ENCODE peak calls at places on chromosomes 13 and 19, in six cellular contexts. O, C, W, P, X and G are unnamed samples.

GRCh38 chr19:19321143-19321577 is 531 bp downstream of the MAU2 start:
- DNase-seq in C (no peak), X (no peak), P (peak), O (no peak), W (peak), G (no peak)

GRCh38 chr19:43883864-43884263 is 51.2 kb downstream of the ZNF45 start:
- DNase-seq in X (no peak), W (no peak), P (no peak), C (no peak), O (no peak), G (no peak)

GRCh38 chr13:58542530-58542929 is 911.0 kb downstream of the PCDH17 start:
- DNase-seq in O (no peak), P (no peak), C (no peak), W (no peak), X (no peak), G (no peak)

GRCh38 chr13:28716511-28716910 is 2.3 kb downstream of the SLC46A3 start:
- DNase-seq in C (no peak), P (no peak), X (peak), O (no peak), W (peak), G (no peak)

GRCh38 chr13:45133396-45134118 is 13.2 kb downstream of the GTF2F2 start:
- DNase-seq in C (no peak), X (no peak), P (no peak), W (no peak), O (no peak), G (no peak)

GRCh38 chr13:40605573-40605972 is 60.9 kb downstream of the FOXO1 start:
- DNase-seq in X (no peak), O (no peak), P (no peak), C (no peak), W (no peak), G (no peak)

GRCh38 chr13:94327318-94327717 is 152.2 kb downstream of the DCT start:
- DNase-seq in X (no peak), O (no peak), W (peak), P (peak), C (no peak), G (no peak)

GRCh38 chr19:47663911-47664771 is 49.1 kb upstream of the EHD2 start:
- DNase-seq in P (no peak), C (no peak), W (peak), O (peak), X (peak), G (peak)

GRCh38 chr19:1063909-1064660 is 2.9 kb upstream of the ARHGAP45 start:
- DNase-seq in P (no peak), X (no peak), W (no peak), O (peak), C (no peak), G (no peak)

GRCh38 chr13:36343766-36344165 is 2.4 kb downstream of the SPART start:
- DNase-seq in O (no peak), X (no peak), P (no peak), W (no peak), C (no peak), G (no peak)

GRCh38 chr19:13001502-13002388 is 6.5 kb downstream of the NFIX start:
- DNase-seq in X (peak), O (peak), W (no peak), C (no peak), P (no peak), G (peak)

GRCh38 chr19:18425515-18426415 is 6.6 kb downstream of the SSBP4 start:
- DNase-seq in C (no peak), X (no peak), P (no peak), O (peak), W (peak), G (peak)

GRCh38 chr19:22607653-22608430 is 26.3 kb upstream of the ZNF492 start:
- DNase-seq in P (no peak), X (no peak), C (no peak), W (no peak), O (no peak), G (peak)

GRCh38 chr13:113551081-113552000 is 33.2 kb upstream of the TFDP1 start:
- DNase-seq in X (peak), C (no peak), P (no peak), W (no peak), O (no peak), G (no peak)

GRCh38 chr19:17560205-17560595 is 4.8 kb downstream of the COLGALT1 start:
- DNase-seq in W (peak), O (peak), P (no peak), X (no peak), C (no peak), G (no peak)

GRCh38 chr13:31172535-31172934 is 10.8 kb upstream of the HSPH1 start:
- DNase-seq in X (no peak), C (no peak), P (no peak), W (peak), O (no peak), G (no peak)

GRCh38 chr13:74128171-74128767 is 5.9 kb downstream of the KLF12 start:
- DNase-seq in C (no peak), X (no peak), W (peak), P (no peak), O (no peak), G (no peak)

GRCh38 chr19:4586691-4587090 is 27.2 kb upstream of the SEMA6B start:
- DNase-seq in X (no peak), O (no peak), C (no peak), P (no peak), W (no peak), G (no peak)

GRCh38 chr19:18364826-18365528 is 21.0 kb upstream of the GDF15 start:
- DNase-seq in C (peak), P (no peak), X (peak), O (peak), W (peak), G (peak)